ENCODE peak calls at places on chromosome X, in nine cellular contexts. E is IMR-90, H is GM12878, P is sigmoid colon, V is tibial nerve, S is body of pancreas, M is heart left ventricle, Q is HCT116, G is GM12892. W is an unnamed sample.

GRCh38 chrX:77431227-77431626 is 16.0 kb upstream of the FGF16 start:
- DNase-seq in E (peak), H (no peak), P (no peak), V (no peak), S (no peak), M (peak), Q (no peak), G (no peak), W (no peak)

GRCh38 chrX:12871181-12871580 is 4.3 kb downstream of the TLR7 start:
- DNase-seq in E (no peak), H (no peak), P (no peak), V (no peak), S (no peak), M (no peak), Q (no peak), G (no peak), W (no peak)

GRCh38 chrX:75989806-75990590 is 182.9 kb upstream of the PBDC1 start:
- DNase-seq in E (no peak), H (peak), P (no peak), V (no peak), S (no peak), M (no peak), Q (no peak), G (no peak), W (no peak)

GRCh38 chrX:8139713-8140112 is 31.4 kb downstream of the VCX2 start:
- DNase-seq in E (no peak), H (no peak), P (no peak), V (no peak), S (no peak), M (no peak), Q (no peak), G (no peak), W (peak)

GRCh38 chrX:36434521-36434920 is 515.0 kb downstream of the CFAP47 start:
- DNase-seq in E (peak), H (no peak), P (no peak), V (no peak), S (no peak), M (no peak), Q (no peak), G (no peak), W (no peak)

GRCh38 chrX:18899796-18900380 is 84.0 kb downstream of the PHKA2 start:
- DNase-seq in E (no peak), H (no peak), P (no peak), V (no peak), S (no peak), M (no peak), Q (no peak), G (no peak), W (no peak)

GRCh38 chrX:11665144-11666040 is at the start of gene ARHGAP6:
- DNase-seq in E (peak), H (no peak), P (peak), V (peak), S (peak), M (peak), Q (no peak), G (peak), W (no peak)

GRCh38 chrX:136714626-136715599 is 65.8 kb downstream of the ARHGEF6 start:
- DNase-seq in E (no peak), H (no peak), P (no peak), V (no peak), S (no peak), M (no peak), Q (no peak), G (no peak), W (no peak)

GRCh38 chrX:12948495-12948894 is 26.4 kb upstream of the TMSB4X start:
- DNase-seq in E (no peak), H (no peak), P (no peak), V (no peak), S (no peak), M (no peak), Q (no peak), G (no peak), W (no peak)

GRCh38 chrX:150502091-150502490 is 66.3 kb upstream of the MTM1 start:
- DNase-seq in E (no peak), H (no peak), P (no peak), V (no peak), S (no peak), M (no peak), Q (no peak), G (no peak), W (no peak)

GRCh38 chrX:39652336-39652735 is 445.4 kb downstream of the BCOR start:
- DNase-seq in E (peak), H (no peak), P (no peak), V (no peak), S (no peak), M (no peak), Q (peak), G (peak), W (no peak)

GRCh38 chrX:69100478-69100877 is 64.8 kb downstream of the PJA1 start:
- DNase-seq in E (no peak), H (no peak), P (no peak), V (no peak), S (no peak), M (no peak), Q (no peak), G (no peak), W (no peak)

GRCh38 chrX:42751573-42751972 is 26.4 kb downstream of the PPP1R2C start:
- DNase-seq in E (peak), H (no peak), P (no peak), V (no peak), S (no peak), M (no peak), Q (no peak), G (no peak), W (no peak)

GRCh38 chrX:12372111-12372510 is 233.8 kb downstream of the FRMPD4 start:
- DNase-seq in E (peak), H (no peak), P (no peak), V (no peak), S (no peak), M (no peak), Q (no peak), G (no peak), W (no peak)

GRCh38 chrX:88735835-88736234 is 11.2 kb upstream of the CPXCR1 start:
- DNase-seq in E (no peak), H (no peak), P (no peak), V (no peak), S (no peak), M (no peak), Q (no peak), G (no peak), W (no peak)

GRCh38 chrX:40359593-40359992 is 221.2 kb upstream of the ATP6AP2 start:
- DNase-seq in E (no peak), H (no peak), P (no peak), V (no peak), S (no peak), M (no peak), Q (no peak), G (no peak), W (no peak)

GRCh38 chrX:121949041-121949760 is 901.8 kb downstream of the GLUD2 start:
- DNase-seq in E (no peak), H (no peak), P (no peak), V (no peak), S (no peak), M (no peak), Q (no peak), G (no peak), W (no peak)

DNA sequence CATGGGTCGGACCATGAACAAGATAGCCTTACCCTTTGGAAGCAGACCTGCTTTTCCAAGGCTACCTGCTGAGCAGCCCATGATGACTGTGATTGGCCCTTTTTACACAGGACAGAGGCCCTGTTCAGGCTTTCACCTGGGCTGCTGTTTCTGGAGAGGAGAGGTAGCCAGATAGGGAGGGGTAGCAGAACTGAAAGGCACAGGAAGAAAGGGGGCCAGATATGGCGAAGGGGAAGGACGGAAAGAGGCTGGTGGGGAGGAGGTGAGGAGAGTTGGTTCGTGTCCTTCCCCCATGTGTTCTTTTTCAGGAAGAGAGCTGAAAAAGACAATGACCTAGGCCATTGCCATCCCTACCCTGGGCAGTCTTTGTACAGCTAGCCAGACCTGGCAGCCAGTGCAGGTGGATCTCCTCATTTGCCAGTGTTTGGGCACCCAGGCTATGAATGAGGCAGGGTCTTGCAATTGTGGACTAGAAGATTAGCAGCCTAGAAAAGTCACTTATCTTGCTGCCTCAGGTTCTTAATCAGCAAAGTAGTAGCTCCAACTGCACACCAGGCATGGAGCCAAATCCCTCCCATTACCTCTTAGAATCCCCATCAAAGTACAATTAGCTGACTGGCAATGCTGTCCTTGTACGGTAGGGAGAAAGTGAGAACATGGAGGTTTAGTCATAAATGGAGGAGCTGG is 139.6 kb downstream of the AMMECR1 start:
- DNase-seq in E (no peak), H (no peak), P (no peak), V (no peak), S (peak), M (no peak), Q (no peak), G (no peak), W (no peak)
- TF ChIP-seq POLR2A in E (no peak), H (no peak), P (no peak), V (no peak), S (no peak), M (no peak), Q (no peak), G (no peak), W (no peak)

DNA sequence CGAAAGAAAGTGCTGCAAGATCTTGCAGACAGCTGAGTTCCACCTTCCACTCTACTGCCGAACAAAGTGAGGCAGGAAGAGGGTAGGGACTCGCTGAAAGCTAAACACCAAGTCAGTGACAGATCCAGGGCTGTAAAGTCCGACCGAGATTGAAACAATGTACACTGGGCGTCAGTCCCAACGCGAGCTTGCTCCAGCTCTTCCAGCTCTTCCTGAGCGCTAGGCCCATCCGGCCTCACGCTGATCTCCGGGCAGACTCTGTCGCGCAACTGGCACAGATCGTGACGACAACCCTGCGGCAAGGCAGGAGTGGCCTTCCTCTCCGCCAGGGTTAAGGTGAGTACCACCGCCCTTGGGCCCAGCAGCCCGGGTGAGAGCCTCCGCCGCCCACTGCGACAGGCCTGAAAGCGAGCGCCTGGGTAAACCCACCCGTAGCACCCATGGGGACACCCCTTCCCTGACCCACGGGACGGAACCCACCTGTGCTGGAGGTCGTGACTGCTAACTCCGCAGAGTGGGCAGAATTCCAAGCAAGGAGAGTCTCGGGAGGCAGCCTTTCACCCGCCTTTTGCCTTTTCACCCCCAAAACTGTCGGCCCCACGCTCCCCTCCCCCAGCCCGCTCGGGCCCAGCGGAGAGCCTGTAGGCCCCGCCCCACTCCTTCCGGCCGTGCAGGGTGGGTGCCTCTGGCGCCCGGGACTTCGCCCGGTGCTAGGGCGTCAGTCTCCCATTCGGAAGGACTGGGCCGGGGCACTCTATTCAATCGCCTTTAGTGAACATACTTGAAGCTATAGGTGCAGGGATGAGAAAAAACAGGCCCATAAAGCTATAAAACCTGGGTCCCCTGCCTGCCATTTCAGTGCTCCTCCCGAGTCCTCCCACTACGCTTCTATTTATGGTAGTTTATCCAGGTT is at the start of gene TMLHE:
- DNase-seq in E (peak), H (peak), P (peak), V (peak), S (peak), M (peak), Q (peak), G (peak), W (peak)
- TF ChIP-seq POLR2A in E (peak), H (peak), P (no peak), V (no peak), S (no peak), M (no peak), Q (peak), G (peak), W (peak)

DNA sequence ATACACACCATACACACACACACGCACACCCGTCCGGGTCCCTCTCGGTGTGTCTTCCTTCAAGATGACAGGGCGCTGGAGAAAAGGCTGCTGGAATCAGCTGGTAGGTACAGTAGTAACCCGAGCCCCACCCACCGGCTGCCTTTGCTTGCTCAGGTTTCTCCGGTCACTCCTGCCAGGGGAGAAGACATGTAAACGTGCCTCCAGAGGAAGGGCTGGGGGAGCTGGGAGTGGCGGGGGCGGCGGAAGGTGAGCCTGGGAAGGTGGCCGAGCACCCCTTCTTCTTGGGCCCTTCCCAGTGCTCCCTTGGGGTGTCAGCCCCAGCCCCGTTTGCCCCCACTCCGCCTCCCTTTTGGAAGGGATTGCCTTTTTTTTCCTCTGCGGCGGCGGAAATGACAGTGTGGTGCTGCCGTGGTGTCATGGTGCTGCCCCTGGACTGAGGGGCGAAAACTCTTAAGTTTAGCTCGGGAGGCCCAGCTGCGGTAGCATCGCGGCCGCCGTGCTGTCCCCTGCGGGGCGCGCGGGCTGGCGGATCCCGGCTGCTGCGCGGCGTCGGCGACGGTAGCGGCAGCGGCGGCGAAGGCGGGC is at the start of gene MID2:
- DNase-seq in E (no peak), H (no peak), P (peak), V (peak), S (peak), M (peak), Q (peak), G (peak), W (peak)
- TF ChIP-seq POLR2A in E (no peak), H (no peak), P (peak), V (no peak), S (peak), M (no peak), Q (no peak), G (no peak), W (no peak)

GRCh38 chrX:45714864-45715263 is 514.2 kb upstream of the DIPK2B start:
- DNase-seq in E (peak), H (peak), P (no peak), V (no peak), S (no peak), M (no peak), Q (peak), G (no peak), W (no peak)

GRCh38 chrX:45711231-45711630 is 510.6 kb upstream of the DIPK2B start:
- DNase-seq in E (peak), H (no peak), P (no peak), V (no peak), S (no peak), M (no peak), Q (no peak), G (no peak), W (no peak)

GRCh38 chrX:45712067-45712466 is 511.4 kb upstream of the DIPK2B start:
- DNase-seq in E (peak), H (no peak), P (no peak), V (no peak), S (no peak), M (no peak), Q (no peak), G (no peak), W (no peak)

GRCh38 chrX:45709381-45709780 is 508.7 kb upstream of the DIPK2B start:
- DNase-seq in E (peak), H (no peak), P (no peak), V (no peak), S (no peak), M (no peak), Q (no peak), G (no peak), W (no peak)

DNA sequence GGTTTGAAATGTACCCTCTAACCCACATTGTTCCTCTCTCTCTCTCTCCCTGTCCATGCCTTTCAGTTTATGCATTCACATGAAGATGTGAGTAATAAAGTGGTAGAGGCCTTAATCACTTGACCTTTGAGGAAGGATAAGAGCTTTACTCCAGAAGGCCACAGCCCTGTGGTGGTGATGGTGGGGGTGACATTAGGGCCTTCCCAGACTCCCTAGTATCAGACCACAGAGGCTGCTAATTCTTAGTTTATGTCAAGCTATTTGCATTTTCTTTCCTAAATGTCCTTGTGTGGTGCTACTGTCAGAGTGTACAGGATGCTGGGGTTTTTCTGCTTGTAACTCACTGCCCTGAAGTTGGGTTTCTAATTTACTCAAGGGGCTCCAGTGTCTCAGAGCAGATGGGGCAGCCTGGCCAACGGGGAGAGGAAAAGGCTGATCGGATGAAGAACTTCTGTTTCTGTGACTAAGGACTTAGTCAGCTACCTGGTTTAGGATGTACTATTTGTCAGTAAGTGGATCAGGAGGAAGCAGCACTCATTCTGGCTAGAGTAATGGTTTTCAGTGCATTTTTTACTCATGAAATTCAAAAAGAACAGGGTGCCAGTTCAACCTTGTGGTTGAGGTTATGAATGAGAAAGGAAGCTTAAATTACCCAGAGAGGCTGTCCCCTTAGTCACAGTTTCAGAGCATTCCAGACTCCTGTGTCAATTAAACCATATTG is 509.6 kb upstream of the DIPK2B start:
- DNase-seq in E (peak), H (peak), P (no peak), V (no peak), S (no peak), M (no peak), Q (peak), G (no peak), W (no peak)
- TF ChIP-seq POLR2A in E (no peak), H (no peak), P (no peak), V (no peak), S (no peak), M (no peak), Q (no peak), G (no peak), W (no peak)

DNA sequence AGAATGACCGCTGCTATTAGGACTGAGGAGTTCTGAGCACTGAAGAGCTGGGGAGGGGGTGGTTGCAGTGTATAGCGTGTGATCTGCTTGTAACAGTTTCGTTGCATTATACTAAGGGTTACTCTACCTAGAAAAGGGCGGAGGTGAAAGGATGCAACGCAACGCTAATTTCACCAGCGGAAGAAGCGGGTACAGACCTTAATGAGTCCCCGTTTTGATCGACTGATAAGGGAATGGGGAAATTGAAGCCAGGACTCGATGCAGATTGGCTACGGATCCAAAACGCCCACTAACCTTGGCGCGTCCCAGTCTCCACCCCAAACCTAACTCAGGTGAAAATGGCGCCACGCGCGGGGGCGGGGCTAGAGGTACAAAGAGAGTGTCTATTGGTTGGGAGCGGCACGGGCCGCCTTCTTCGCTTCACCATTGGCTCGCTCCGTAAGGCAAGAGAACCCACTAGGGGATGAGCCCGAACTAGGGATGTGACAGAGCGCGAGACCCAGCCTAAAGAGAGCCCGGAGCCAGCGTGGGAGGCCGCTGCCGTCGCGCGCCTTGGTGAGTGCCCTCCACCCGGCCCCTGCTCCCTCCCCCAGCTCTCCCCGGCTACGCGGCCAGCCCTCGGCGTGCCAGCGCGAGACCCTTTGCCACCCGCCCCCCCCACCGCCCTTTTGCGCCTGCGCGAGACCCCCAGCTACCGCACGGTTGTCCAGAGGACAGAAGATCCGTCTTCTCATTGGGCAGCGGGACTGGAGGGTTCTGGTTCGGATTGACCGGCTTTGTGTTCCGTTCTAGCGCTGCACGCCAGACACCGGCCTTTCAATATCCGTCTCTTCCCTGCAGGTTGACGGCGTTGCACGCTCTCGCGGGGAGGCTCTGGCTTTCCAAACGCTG is at the start of gene EBP:
- DNase-seq in E (peak), H (peak), P (peak), V (peak), S (peak), M (peak), Q (peak), G (peak), W (peak)
- TF ChIP-seq POLR2A in E (peak), H (peak), P (no peak), V (no peak), S (peak), M (no peak), Q (no peak), G (peak), W (peak)

GRCh38 chrX:9560219-9560618 is 95.4 kb downstream of the TBL1X start:
- DNase-seq in E (no peak), H (no peak), P (no peak), V (no peak), S (no peak), M (no peak), Q (no peak), G (no peak), W (no peak)

GRCh38 chrX:9561199-9561598 is 96.3 kb downstream of the TBL1X start:
- DNase-seq in E (no peak), H (no peak), P (no peak), V (no peak), S (no peak), M (no peak), Q (no peak), G (no peak), W (no peak)

GRCh38 chrX:9558615-9559014 is 93.8 kb downstream of the TBL1X start:
- DNase-seq in E (peak), H (no peak), P (no peak), V (no peak), S (no peak), M (no peak), Q (no peak), G (no peak), W (no peak)

GRCh38 chrX:9566150-9566621 is 101.3 kb downstream of the TBL1X start:
- DNase-seq in E (peak), H (no peak), P (peak), V (peak), S (peak), M (peak), Q (peak), G (no peak), W (peak)

GRCh38 chrX:9562851-9563250 is 98.0 kb downstream of the TBL1X start:
- DNase-seq in E (peak), H (no peak), P (no peak), V (no peak), S (no peak), M (peak), Q (no peak), G (no peak), W (peak)
- TF ChIP-seq POLR2A in E (no peak), H (no peak), P (no peak), V (no peak), S (no peak), M (no peak), Q (no peak), G (no peak), W (no peak)